ENCODE peak calls at places on chromosomes 13 and 19, in four cellular contexts. K is GM13977, G is adipocyte, W is GF-D8. X is an unnamed sample.

GRCh38 chr13:44713793-44714469 is 137.8 kb upstream of the TSC22D1 start:
- DNase-seq in K (no peak), G (peak; percentile 93), W (no peak), X (no peak)

GRCh38 chr19:374183-374885 is 29.7 kb upstream of the MIER2 start:
- DNase-seq in K (no peak), G (no peak), W (no peak), X (no peak)

GRCh38 chr19:42024622-42025111 is 30.6 kb upstream of the ATP1A3 start:
- DNase-seq in K (no peak), G (peak; percentile 69), W (no peak), X (no peak)

GRCh38 chr19:11058246-11059030 is 30.8 kb upstream of the LDLR start:
- DNase-seq in K (no peak), G (no peak), W (no peak), X (no peak)

GRCh38 chr13:112601351-112601750 is 13.4 kb upstream of the TUBGCP3 start:
- DNase-seq in K (no peak), G (no peak), W (no peak), X (no peak)

GRCh38 chr13:98821372-98822237 is 69.1 kb upstream of the SLC15A1 start:
- DNase-seq in K (no peak), G (peak; percentile 82), W (no peak), X (no peak)

GRCh38 chr19:55083004-55083850 is 7.6 kb downstream of the EPS8L1 start:
- DNase-seq in K (no peak), G (no peak), W (no peak), X (no peak)

GRCh38 chr13:75173457-75174356 is 308.3 kb downstream of the TBC1D4 start:
- DNase-seq in K (no peak), G (no peak), W (no peak), X (no peak)

GRCh38 chr13:42477588-42478190 is 96.3 kb upstream of the TNFSF11 start:
- DNase-seq in K (no peak), G (no peak), W (no peak), X (no peak)

GRCh38 chr19:16374436-16374835 is 49.8 kb downstream of the KLF2 start:
- DNase-seq in K (no peak), G (no peak), W (no peak), X (no peak)

GRCh38 chr19:43747557-43748204 is 7.1 kb downstream of the SMG9 start:
- DNase-seq in K (no peak), G (no peak), W (no peak), X (no peak)

GRCh38 chr13:56299650-56300049 is 841.1 kb upstream of the PRR20A start:
- DNase-seq in K (no peak), G (no peak), W (no peak), X (no peak)

GRCh38 chr19:18768046-18768771 is 22.9 kb downstream of the COMP start:
- DNase-seq in K (no peak), G (no peak), W (no peak), X (no peak)

GRCh38 chr19:18160441-18160791 is 7.5 kb downstream of the PIK3R2 start:
- DNase-seq in K (no peak), G (no peak), W (no peak), X (no peak)

GRCh38 chr19:47158879-47159509 is 28.4 kb downstream of the SAE1 start:
- DNase-seq in K (no peak), G (no peak), W (no peak), X (no peak)

GRCh38 chr19:7778081-7778480 is 15.0 kb downstream of the CLEC4M start:
- DNase-seq in K (no peak), G (no peak), W (peak; percentile 53), X (no peak)

GRCh38 chr13:65856464-65856863 is 1373.7 kb downstream of the PCDH9 start:
- DNase-seq in K (no peak), G (peak; percentile 76), W (no peak), X (no peak)

GRCh38 chr19:58351996-58352755 is 1.1 kb downstream of the A1BG start:
- DNase-seq in K (no peak), G (no peak), W (no peak), X (no peak)

GRCh38 chr19:5321851-5322681 is 18.5 kb downstream of the PTPRS start:
- DNase-seq in K (peak; percentile 89), G (no peak), W (no peak), X (peak; percentile 79)

GRCh38 chr19:17242431-17243208 is 3.1 kb downstream of the NR2F6 start:
- DNase-seq in K (no peak), G (no peak), W (no peak), X (no peak)

GRCh38 chr19:46784262-46785053 is 3.9 kb downstream of the SLC1A5 start:
- DNase-seq in K (peak; percentile 78), G (peak; percentile 96), W (peak; percentile 93), X (peak; percentile 72)

GRCh38 chr19:49624967-49625910 is 14.7 kb downstream of the RRAS start:
- DNase-seq in K (no peak), G (no peak), W (no peak), X (no peak)

GRCh38 chr19:47284324-47284899 is 9.7 kb downstream of the INAFM1 start:
- DNase-seq in K (peak; percentile 52), G (peak; percentile 85), W (no peak), X (no peak)

X was measured in GM12891.